ENCODE peak calls at places on chromosomes 1 and 21, in four cellular contexts. One of them, this sample, is unnamed.

GRCh38 chr1:69824932-69825331 is 257.2 kb downstream of the LRRC7 start:
- DNase-seq in GM23338: no peak
- DNase-seq in left lung: no peak
- DNase-seq in mesendoderm: no peak
- DNase-seq in this sample: no peak

GRCh38 chr1:192805832-192806323 is 3.0 kb upstream of the RGS2 start:
- DNase-seq in GM23338: peak
- DNase-seq in left lung: no peak
- DNase-seq in mesendoderm: peak
- DNase-seq in this sample: no peak

GRCh38 chr1:153699116-153699515 is 20.6 kb downstream of the NPR1 start:
- DNase-seq in GM23338: no peak
- DNase-seq in left lung: no peak
- DNase-seq in mesendoderm: no peak
- DNase-seq in this sample: no peak

GRCh38 chr1:84077476-84078107 is 66.5 kb upstream of the PRKACB start:
- DNase-seq in GM23338: peak
- DNase-seq in left lung: peak
- DNase-seq in mesendoderm: peak
- DNase-seq in this sample: peak

GRCh38 chr1:213423585-213423984 is 372.5 kb downstream of the RPS6KC1 start:
- DNase-seq in GM23338: no peak
- DNase-seq in left lung: no peak
- DNase-seq in mesendoderm: no peak
- DNase-seq in this sample: no peak

GRCh38 chr1:12604986-12605385 is 13.0 kb downstream of the DHRS3 start:
- DNase-seq in GM23338: no peak
- DNase-seq in left lung: no peak
- DNase-seq in mesendoderm: no peak
- DNase-seq in this sample: no peak

GRCh38 chr1:55547441-55547840 is 332.3 kb upstream of the USP24 start:
- DNase-seq in GM23338: no peak
- DNase-seq in left lung: no peak
- DNase-seq in mesendoderm: no peak
- DNase-seq in this sample: no peak

GRCh38 chr1:96464991-96465875 is 256.4 kb upstream of the PTBP2 start:
- DNase-seq in GM23338: no peak
- DNase-seq in left lung: no peak
- DNase-seq in mesendoderm: no peak
- DNase-seq in this sample: no peak

GRCh38 chr1:157994081-157994581 is 686 bp downstream of the KIRREL1 start:
- DNase-seq in GM23338: peak
- DNase-seq in left lung: no peak
- DNase-seq in mesendoderm: no peak
- DNase-seq in this sample: no peak

DNA sequence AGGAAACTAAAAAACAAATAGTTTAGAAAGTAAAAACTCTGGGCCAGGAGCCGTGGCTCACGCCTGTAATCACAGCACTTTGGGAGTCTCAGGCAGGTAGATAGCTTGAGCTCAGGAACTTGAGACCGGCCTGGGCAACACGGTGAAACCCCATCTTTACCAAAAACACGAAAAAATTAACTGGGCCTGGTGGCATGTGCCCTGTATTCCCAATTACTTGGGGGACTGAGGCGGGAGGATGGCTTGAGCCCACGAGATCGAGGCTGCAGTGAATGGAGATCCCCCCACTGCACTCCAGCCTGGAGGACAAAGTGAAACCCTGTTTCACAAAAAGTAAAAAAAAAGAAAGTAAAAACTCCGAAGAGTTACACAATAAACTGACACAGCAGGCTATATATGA is 10.7 kb downstream of the CEP170 start:
- DNase-seq in GM23338: no peak
- DNase-seq in left lung: no peak
- DNase-seq in mesendoderm: no peak
- DNase-seq in this sample: no peak
- H3K27ac ChIP-seq in GM23338: peak
- H3K27ac ChIP-seq in left lung: peak
- H3K27ac ChIP-seq in mesendoderm: no peak
- H3K27ac ChIP-seq in this sample: no peak

GRCh38 chr1:203658274-203658673 is 31.6 kb downstream of the ATP2B4 start:
- DNase-seq in GM23338: no peak
- DNase-seq in left lung: no peak
- DNase-seq in mesendoderm: no peak
- DNase-seq in this sample: no peak
- H3K27ac ChIP-seq in GM23338: no peak
- H3K27ac ChIP-seq in left lung: no peak
- H3K27ac ChIP-seq in mesendoderm: no peak
- H3K27ac ChIP-seq in this sample: no peak

DNA sequence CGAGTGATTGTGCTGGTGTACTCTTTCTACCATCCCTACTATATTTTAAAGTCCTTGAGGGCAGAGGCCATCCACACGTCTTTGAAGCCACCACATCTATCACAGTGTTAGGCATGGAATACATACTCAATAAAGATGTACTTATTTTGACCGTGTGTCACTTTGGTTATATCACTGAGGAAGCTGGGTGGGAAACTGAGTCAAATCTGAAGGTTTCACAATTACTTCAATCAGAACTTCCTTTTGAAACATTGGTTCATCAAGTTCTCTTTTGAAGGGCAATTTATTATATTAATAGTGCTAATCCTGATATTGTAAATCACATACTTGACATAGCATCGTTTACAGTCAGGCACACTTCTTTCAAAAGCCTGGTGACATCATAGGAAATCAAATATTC is 53.3 kb upstream of the ATP1B1 start:
- DNase-seq in GM23338: no peak
- DNase-seq in left lung: no peak
- DNase-seq in mesendoderm: no peak
- DNase-seq in this sample: no peak
- H3K27ac ChIP-seq in GM23338: no peak
- H3K27ac ChIP-seq in left lung: no peak
- H3K27ac ChIP-seq in mesendoderm: no peak
- H3K27ac ChIP-seq in this sample: no peak

DNA sequence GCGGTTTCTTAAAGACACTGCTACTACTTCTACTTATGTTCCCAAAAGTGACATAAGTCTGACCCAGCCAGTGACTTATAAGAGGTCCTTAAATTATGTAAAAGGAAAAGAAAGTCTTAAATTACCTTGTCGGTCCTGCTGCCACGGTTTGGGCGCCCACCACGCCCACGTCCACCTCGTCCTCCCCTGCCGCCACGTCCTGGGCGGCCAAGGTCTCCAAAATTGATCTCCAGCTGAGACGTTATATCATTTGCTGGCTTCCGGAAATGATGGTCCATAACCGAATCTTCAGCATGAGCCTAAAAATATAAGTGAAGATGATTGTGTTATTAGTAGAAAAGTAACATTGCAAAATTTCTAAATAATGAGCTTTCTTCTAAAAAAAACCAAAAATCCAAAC is 15.2 kb downstream of the SERBP1 start:
- DNase-seq in GM23338: no peak
- DNase-seq in left lung: no peak
- DNase-seq in mesendoderm: no peak
- DNase-seq in this sample: no peak
- H3K27ac ChIP-seq in GM23338: no peak
- H3K27ac ChIP-seq in left lung: no peak
- H3K27ac ChIP-seq in mesendoderm: no peak
- H3K27ac ChIP-seq in this sample: no peak

GRCh38 chr1:155017021-155017945 is 14.7 kb downstream of the ZBTB7B start:
- DNase-seq in GM23338: peak
- DNase-seq in left lung: peak
- DNase-seq in mesendoderm: peak
- DNase-seq in this sample: peak
- H3K27ac ChIP-seq in GM23338: peak
- H3K27ac ChIP-seq in left lung: peak
- H3K27ac ChIP-seq in mesendoderm: peak
- H3K27ac ChIP-seq in this sample: peak

GRCh38 chr1:7500381-7501258 is 270.5 kb upstream of the VAMP3 start:
- DNase-seq in GM23338: no peak
- DNase-seq in left lung: no peak
- DNase-seq in mesendoderm: no peak
- DNase-seq in this sample: no peak
- H3K27ac ChIP-seq in GM23338: no peak
- H3K27ac ChIP-seq in left lung: no peak
- H3K27ac ChIP-seq in mesendoderm: no peak
- H3K27ac ChIP-seq in this sample: peak

GRCh38 chr21:42983102-42983501 is 8.7 kb downstream of the PKNOX1 start:
- DNase-seq in GM23338: no peak
- DNase-seq in left lung: no peak
- DNase-seq in mesendoderm: peak
- DNase-seq in this sample: no peak

GRCh38 chr21:42981862-42982261 is 7.5 kb downstream of the PKNOX1 start:
- DNase-seq in GM23338: no peak
- DNase-seq in left lung: no peak
- DNase-seq in mesendoderm: no peak
- DNase-seq in this sample: no peak

GRCh38 chr21:42980312-42980958 is 6.1 kb downstream of the PKNOX1 start:
- DNase-seq in GM23338: no peak
- DNase-seq in left lung: no peak
- DNase-seq in mesendoderm: no peak
- DNase-seq in this sample: no peak

GRCh38 chr21:42983869-42984268 is 9.5 kb downstream of the PKNOX1 start:
- DNase-seq in GM23338: no peak
- DNase-seq in left lung: no peak
- DNase-seq in mesendoderm: no peak
- DNase-seq in this sample: no peak

DNA sequence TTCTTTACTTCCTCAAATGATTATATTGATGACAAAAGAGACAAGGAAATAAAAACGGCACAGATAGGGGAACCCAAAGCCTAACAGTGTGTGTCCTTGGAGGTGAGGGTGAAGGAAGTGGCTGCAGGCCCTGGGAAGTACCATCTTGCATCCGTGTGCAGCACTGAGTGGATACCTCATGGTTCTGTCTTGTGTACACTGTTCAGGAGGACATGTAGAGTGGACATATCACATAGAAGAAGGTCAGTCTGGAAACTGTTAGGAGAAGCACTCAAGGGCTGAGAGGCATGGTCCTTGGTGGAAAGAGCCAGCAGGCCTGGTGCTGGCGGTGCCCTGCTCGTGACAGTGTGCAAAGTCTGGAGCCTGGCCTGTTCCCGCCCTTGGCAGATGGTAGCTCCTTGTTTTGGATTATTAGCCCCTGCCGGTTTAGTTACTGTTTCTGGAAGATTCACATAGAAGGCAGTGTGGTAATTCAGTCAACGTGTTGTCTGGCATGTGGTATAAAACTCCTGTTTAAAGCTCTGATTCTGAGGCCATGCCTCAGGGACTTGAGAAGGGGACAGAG is 6.7 kb downstream of the PKNOX1 start:
- DNase-seq in GM23338: no peak
- DNase-seq in left lung: no peak
- DNase-seq in mesendoderm: no peak
- DNase-seq in this sample: no peak
- H3K27ac ChIP-seq in GM23338: peak
- H3K27ac ChIP-seq in left lung: no peak
- H3K27ac ChIP-seq in mesendoderm: no peak
- H3K27ac ChIP-seq in this sample: no peak

DNA sequence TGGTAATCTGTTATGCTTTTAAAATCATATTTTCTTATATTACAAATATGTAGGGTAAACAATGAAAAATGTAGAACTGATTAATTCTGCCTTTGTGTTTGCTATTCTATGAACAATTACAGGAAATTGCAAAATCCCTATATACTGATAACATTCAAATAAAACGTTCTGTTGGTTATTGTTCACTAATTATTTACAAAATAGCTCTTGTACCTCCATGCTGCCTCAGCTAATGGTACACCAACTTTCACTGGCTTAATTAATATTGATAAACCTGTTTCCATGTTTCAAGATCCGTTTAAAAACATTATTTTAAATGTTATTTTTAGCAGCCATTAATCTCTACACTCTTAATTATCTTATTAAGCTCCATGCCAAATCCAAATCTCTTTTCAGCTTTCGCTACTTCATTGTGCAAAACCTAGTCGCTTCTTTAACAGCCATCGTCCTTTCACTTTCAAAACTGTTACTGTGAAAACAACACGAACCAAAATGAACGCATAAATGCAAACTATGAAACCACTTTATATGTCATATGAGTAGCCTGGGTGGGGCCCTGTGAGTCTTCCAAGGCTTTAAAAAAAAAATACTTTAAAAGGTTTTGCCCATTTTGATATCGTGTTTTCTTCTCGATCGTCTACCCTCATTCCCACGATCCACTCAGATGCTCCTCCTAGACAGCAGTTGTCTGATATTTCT is 807.0 kb downstream of the USP25 start:
- DNase-seq in GM23338: no peak
- DNase-seq in left lung: no peak
- DNase-seq in mesendoderm: no peak
- DNase-seq in this sample: no peak
- H3K27ac ChIP-seq in GM23338: no peak
- H3K27ac ChIP-seq in left lung: peak
- H3K27ac ChIP-seq in mesendoderm: no peak
- H3K27ac ChIP-seq in this sample: peak

GRCh38 chr1:178895928-178896327 is 25.1 kb upstream of the ANGPTL1 start:
- DNase-seq in GM23338: no peak
- DNase-seq in left lung: no peak
- DNase-seq in mesendoderm: no peak
- DNase-seq in this sample: no peak
- H3K27ac ChIP-seq in GM23338: no peak
- H3K27ac ChIP-seq in left lung: no peak
- H3K27ac ChIP-seq in mesendoderm: no peak
- H3K27ac ChIP-seq in this sample: no peak

This sample was measured in substantia nigra.